ENCODE peak calls at places on chromosomes 5 and 9, in four cellular contexts. One of them, this sample, is unnamed.

GRCh38 chr9:131138676-131139075 is 13.3 kb downstream of the NUP214 start:
- DNase-seq in K562: peak
- DNase-seq in HepG2: no peak
- DNase-seq in HCT116: no peak
- DNase-seq in this sample: no peak

GRCh38 chr5:157066950-157067349 is 8.0 kb upstream of the HAVCR1 start:
- DNase-seq in HepG2: no peak
- DNase-seq in HCT116: no peak
- DNase-seq in K562: no peak
- DNase-seq in this sample: no peak

GRCh38 chr9:138072897-138073296 is 195.3 kb downstream of the CACNA1B start:
- DNase-seq in HCT116: no peak
- DNase-seq in K562: no peak
- DNase-seq in HepG2: no peak
- DNase-seq in this sample: no peak

GRCh38 chr5:1420211-1421195 is 24.7 kb downstream of the SLC6A3 start:
- DNase-seq in HepG2: no peak
- DNase-seq in HCT116: no peak
- DNase-seq in K562: no peak
- DNase-seq in this sample: no peak

GRCh38 chr5:43603535-43604363 is 769 bp downstream of the NNT start:
- DNase-seq in K562: peak
- DNase-seq in HCT116: no peak
- DNase-seq in HepG2: peak
- DNase-seq in this sample: peak

GRCh38 chr5:174529925-174530681 is 194.3 kb upstream of the MSX2 start:
- DNase-seq in K562: no peak
- DNase-seq in HepG2: no peak
- DNase-seq in HCT116: no peak
- DNase-seq in this sample: no peak

GRCh38 chr5:172875372-172876279 is 41.6 kb downstream of the ERGIC1 start:
- DNase-seq in HCT116: no peak
- DNase-seq in K562: no peak
- DNase-seq in HepG2: no peak
- DNase-seq in this sample: no peak

GRCh38 chr9:132409828-132410528 is at the start of gene CFAP77:
- DNase-seq in K562: peak
- DNase-seq in HepG2: peak
- DNase-seq in HCT116: peak
- DNase-seq in this sample: no peak

GRCh38 chr9:133732351-133733073 is 5.6 kb downstream of the SARDH start:
- DNase-seq in HepG2: no peak
- DNase-seq in HCT116: no peak
- DNase-seq in K562: no peak
- DNase-seq in this sample: no peak

GRCh38 chr9:112868956-112869594 is 21.6 kb downstream of the SLC46A2 start:
- DNase-seq in K562: no peak
- DNase-seq in HepG2: no peak
- DNase-seq in HCT116: no peak
- DNase-seq in this sample: no peak

GRCh38 chr5:174311531-174312269 is 266.2 kb downstream of the NSG2 start:
- DNase-seq in HepG2: peak
- DNase-seq in K562: peak
- DNase-seq in HCT116: no peak
- DNase-seq in this sample: no peak

GRCh38 chr9:136231478-136232297 is 13.9 kb downstream of the QSOX2 start:
- DNase-seq in K562: peak
- DNase-seq in HepG2: no peak
- DNase-seq in HCT116: no peak
- DNase-seq in this sample: no peak

GRCh38 chr9:135951889-135952663 is 9.1 kb downstream of the UBAC1 start:
- DNase-seq in HepG2: no peak
- DNase-seq in HCT116: peak
- DNase-seq in K562: peak
- DNase-seq in this sample: no peak

GRCh38 chr9:96305171-96305570 is 3.2 kb upstream of the HSD17B3 start:
- DNase-seq in HCT116: no peak
- DNase-seq in K562: no peak
- DNase-seq in HepG2: no peak
- DNase-seq in this sample: no peak

GRCh38 chr5:120614512-120614911 is 150.4 kb downstream of the PRR16 start:
- DNase-seq in HepG2: no peak
- DNase-seq in K562: no peak
- DNase-seq in HCT116: no peak
- DNase-seq in this sample: no peak

GRCh38 chr5:14816999-14817761 is 54.4 kb downstream of the ANKH start:
- DNase-seq in HepG2: no peak
- DNase-seq in K562: no peak
- DNase-seq in HCT116: no peak
- DNase-seq in this sample: no peak

GRCh38 chr9:97958812-97959511 is 21.0 kb upstream of the HEMGN start:
- DNase-seq in HCT116: no peak
- DNase-seq in K562: peak
- DNase-seq in HepG2: no peak
- DNase-seq in this sample: no peak

GRCh38 chr9:111108946-111109345 is 70.7 kb upstream of the LPAR1 start:
- DNase-seq in HCT116: no peak
- DNase-seq in HepG2: no peak
- DNase-seq in K562: no peak
- DNase-seq in this sample: no peak

GRCh38 chr9:134329576-134329855 is 3.3 kb downstream of the RXRA start:
- DNase-seq in HepG2: no peak
- DNase-seq in HCT116: no peak
- DNase-seq in K562: no peak
- DNase-seq in this sample: no peak

GRCh38 chr9:114919611-114920010 is 10.8 kb downstream of the TNFSF8 start:
- DNase-seq in K562: no peak
- DNase-seq in HepG2: no peak
- DNase-seq in HCT116: no peak
- DNase-seq in this sample: no peak

GRCh38 chr9:36924071-36924470 is 110.0 kb downstream of the PAX5 start:
- DNase-seq in HCT116: peak
- DNase-seq in K562: peak
- DNase-seq in HepG2: peak
- DNase-seq in this sample: peak

GRCh38 chr5:108258001-108258400 is 123.9 kb downstream of the FBXL17 start:
- DNase-seq in K562: no peak
- DNase-seq in HCT116: no peak
- DNase-seq in HepG2: no peak
- DNase-seq in this sample: no peak

GRCh38 chr5:96823900-96824351 is 16.2 kb upstream of the ERAP1 start:
- DNase-seq in HepG2: peak
- DNase-seq in K562: no peak
- DNase-seq in HCT116: no peak
- DNase-seq in this sample: no peak

GRCh38 chr5:17991775-17992174 is 357.5 kb downstream of the TAF11L14 start:
- DNase-seq in K562: no peak
- DNase-seq in HCT116: no peak
- DNase-seq in HepG2: no peak
- DNase-seq in this sample: no peak

GRCh38 chr5:81755320-81755719 is 4.4 kb upstream of the SSBP2 start:
- DNase-seq in K562: peak
- DNase-seq in HepG2: peak
- DNase-seq in HCT116: peak
- DNase-seq in this sample: peak
- TF ChIP-seq POLR2AphosphoS5 in K562: no peak
- TF ChIP-seq POLR2AphosphoS5 in HepG2: no peak
- TF ChIP-seq POLR2AphosphoS5 in HCT116: no peak
- TF ChIP-seq POLR2AphosphoS5 in this sample: no peak

GRCh38 chr5:131966551-131966950 is 21.1 kb upstream of the MEIKIN start:
- DNase-seq in HCT116: no peak
- DNase-seq in HepG2: no peak
- DNase-seq in K562: no peak
- DNase-seq in this sample: no peak
- TF ChIP-seq TCF7L2 in HCT116: no peak
- TF ChIP-seq TCF7L2 in HepG2: no peak
- TF ChIP-seq TCF7L2 in K562: no peak
- TF ChIP-seq TCF7L2 in this sample: no peak

GRCh38 chr5:12648558-12648957 is 744.3 kb upstream of the CTNND2 start:
- DNase-seq in K562: no peak
- DNase-seq in HepG2: no peak
- DNase-seq in HCT116: no peak
- DNase-seq in this sample: no peak
- TF ChIP-seq POLR2AphosphoS5 in K562: no peak
- TF ChIP-seq POLR2AphosphoS5 in HepG2: no peak
- TF ChIP-seq POLR2AphosphoS5 in HCT116: no peak
- TF ChIP-seq POLR2AphosphoS5 in this sample: no peak

GRCh38 chr5:115979628-115980041 is 17.4 kb downstream of the LVRN start:
- DNase-seq in HCT116: no peak
- DNase-seq in K562: no peak
- DNase-seq in HepG2: no peak
- DNase-seq in this sample: no peak
- TF ChIP-seq TCF7L2 in HCT116: no peak
- TF ChIP-seq TCF7L2 in K562: no peak
- TF ChIP-seq TCF7L2 in HepG2: no peak
- TF ChIP-seq TCF7L2 in this sample: no peak

DNA sequence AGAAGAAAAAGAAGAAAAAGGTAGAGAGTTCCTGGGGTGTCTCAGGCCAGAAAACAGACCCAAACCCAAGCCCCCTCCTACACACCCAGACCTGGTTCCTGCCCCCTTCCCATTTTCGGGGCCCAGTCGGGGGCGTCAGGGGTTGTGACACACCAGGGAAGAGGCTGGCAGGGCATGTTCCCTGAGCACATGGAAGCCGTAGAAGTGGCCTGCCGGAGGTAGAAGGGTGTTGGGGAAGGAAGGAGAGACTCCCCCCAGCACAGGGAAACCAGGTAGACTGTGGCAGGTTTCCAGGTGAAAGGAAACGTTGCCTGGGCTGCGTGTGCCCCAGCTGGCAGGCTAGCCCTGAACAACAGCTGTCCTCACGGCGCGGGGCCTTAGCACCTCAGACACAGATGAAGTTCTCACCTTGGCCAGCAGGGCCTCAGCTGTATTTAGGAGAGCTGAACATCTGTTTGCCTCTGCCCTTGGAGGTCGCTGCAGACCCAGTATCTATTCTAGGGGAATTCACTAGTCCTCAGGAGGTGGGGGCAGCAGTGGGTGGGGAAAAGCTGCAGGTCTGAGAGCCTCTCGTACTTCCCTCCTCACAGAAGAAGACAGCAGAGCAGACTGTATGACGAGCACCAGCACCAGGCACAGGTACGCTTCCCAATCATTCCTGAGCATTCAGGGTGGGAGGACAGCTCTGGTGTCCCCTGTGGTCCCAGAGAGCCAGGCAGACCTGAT is 14.1 kb downstream of the CD74 start:
- DNase-seq in HCT116: no peak
- DNase-seq in K562: peak
- DNase-seq in HepG2: no peak
- DNase-seq in this sample: no peak
- TF ChIP-seq POLR2AphosphoS5 in HCT116: no peak
- TF ChIP-seq POLR2AphosphoS5 in K562: peak
- TF ChIP-seq POLR2AphosphoS5 in HepG2: no peak
- TF ChIP-seq POLR2AphosphoS5 in this sample: no peak

GRCh38 chr5:110255194-110255593 is 471.3 kb downstream of the TMEM232 start:
- DNase-seq in HepG2: no peak
- DNase-seq in HCT116: no peak
- DNase-seq in K562: no peak
- DNase-seq in this sample: no peak
- TF ChIP-seq TCF7L2 in HepG2: no peak
- TF ChIP-seq TCF7L2 in HCT116: no peak
- TF ChIP-seq TCF7L2 in K562: no peak
- TF ChIP-seq TCF7L2 in this sample: no peak

DNA sequence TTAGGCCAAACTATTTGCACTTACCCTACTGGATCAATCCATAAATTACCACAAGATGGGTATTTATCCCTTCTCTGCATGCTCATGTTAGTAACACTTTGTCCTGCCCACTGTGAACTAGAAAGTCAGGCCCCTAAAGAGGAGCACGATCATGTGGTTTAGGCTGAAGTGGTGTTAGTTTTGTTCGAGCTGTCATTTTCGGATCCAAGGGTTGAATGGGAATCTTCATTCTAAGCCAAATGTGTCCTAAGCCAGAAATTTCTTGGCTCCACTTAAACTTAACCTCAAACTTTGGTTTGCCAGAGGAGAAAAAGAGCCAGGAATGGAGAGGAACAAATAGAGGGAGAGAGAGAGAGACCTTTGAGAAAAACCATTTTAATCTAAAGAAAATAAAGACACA is 837.7 kb upstream of the ZNF608 start:
- DNase-seq in K562: no peak
- DNase-seq in HepG2: no peak
- DNase-seq in HCT116: no peak
- DNase-seq in this sample: no peak
- TF ChIP-seq POLR2AphosphoS5 in K562: no peak
- TF ChIP-seq POLR2AphosphoS5 in HepG2: no peak
- TF ChIP-seq POLR2AphosphoS5 in HCT116: no peak
- TF ChIP-seq POLR2AphosphoS5 in this sample: no peak

DNA sequence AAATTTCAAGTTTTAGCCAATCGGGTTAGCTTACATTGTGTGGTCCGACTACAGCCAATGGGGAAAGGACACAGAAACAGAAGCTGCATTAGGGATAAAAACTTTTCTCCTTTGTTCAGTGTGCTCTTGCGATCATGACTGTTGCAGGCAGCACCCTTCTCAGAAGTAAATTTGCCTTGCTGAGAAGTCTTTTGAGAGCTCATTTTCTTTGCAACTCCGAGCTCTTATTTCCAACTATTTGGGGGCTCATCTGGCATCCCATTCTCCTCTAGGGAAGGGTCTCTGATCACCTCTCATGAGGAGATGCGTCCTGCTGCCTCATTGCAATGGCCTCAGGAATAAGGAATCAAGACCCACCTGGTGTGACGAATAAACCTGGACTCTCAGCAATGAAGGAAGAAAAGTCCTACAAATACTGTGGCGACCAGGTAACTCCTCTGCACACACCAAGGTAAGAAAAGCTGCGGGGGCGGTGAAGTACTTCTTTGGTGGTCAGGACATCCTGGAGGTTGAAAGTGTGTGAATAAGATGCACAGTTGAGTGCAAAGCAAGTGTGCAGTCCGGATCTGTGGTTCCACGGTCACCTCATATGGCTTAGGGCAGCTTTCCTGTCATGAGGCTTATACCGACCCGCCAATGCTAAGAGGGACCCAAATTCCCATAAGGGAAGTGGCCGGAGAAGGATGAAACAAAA is 20.4 kb downstream of the CNOT8 start:
- DNase-seq in HCT116: no peak
- DNase-seq in HepG2: no peak
- DNase-seq in K562: no peak
- DNase-seq in this sample: no peak
- TF ChIP-seq TCF7L2 in HCT116: no peak
- TF ChIP-seq TCF7L2 in HepG2: no peak
- TF ChIP-seq TCF7L2 in K562: no peak
- TF ChIP-seq TCF7L2 in this sample: no peak

DNA sequence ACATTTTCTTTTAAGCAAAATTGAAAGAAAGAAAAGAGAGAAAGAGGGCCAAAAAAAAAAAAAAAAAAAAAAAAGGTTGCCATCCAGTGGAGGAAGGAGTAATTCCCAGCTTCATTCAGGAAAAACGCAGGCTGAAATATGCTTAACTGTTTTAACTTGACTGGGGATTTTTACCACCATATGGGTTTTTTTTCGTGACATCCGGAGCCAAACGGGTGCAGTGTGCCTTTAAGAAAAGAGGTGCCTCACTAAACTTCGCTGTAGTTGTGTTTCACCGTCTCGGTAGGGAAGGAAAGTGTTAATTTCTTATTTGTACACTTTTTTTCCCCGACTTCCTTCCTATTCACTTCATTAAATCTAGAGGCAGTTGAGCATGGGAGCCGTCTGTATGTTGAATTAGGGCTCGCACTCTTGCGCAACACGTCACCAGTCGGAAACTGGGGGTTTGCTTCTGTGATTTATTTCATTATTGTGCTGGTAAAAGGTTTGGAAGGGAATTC is 143.0 kb downstream of the SMARCA2 start:
- DNase-seq in HepG2: no peak
- DNase-seq in HCT116: no peak
- DNase-seq in K562: no peak
- DNase-seq in this sample: no peak
- TF ChIP-seq POLR2AphosphoS5 in HepG2: no peak
- TF ChIP-seq POLR2AphosphoS5 in HCT116: no peak
- TF ChIP-seq POLR2AphosphoS5 in K562: no peak
- TF ChIP-seq POLR2AphosphoS5 in this sample: no peak

This sample was measured in Panc1.